ENCODE peak calls at places on chromosome 22, in six cellular contexts. One of them, this sample, is unnamed.

GRCh38 chr22:38353142-38353629 is 36.0 kb upstream of the CSNK1E start:
- DNase-seq in HTR-8/SVneo: peak
- DNase-seq in dorsolateral prefrontal cortex: peak
- DNase-seq in M059J: peak
- DNase-seq in AG09309: no peak
- DNase-seq in A673: peak
- DNase-seq in this sample: peak

GRCh38 chr22:50599816-50600454 is 658 bp upstream of the MAPK8IP2 start:
- DNase-seq in HTR-8/SVneo: peak
- DNase-seq in dorsolateral prefrontal cortex: no peak
- DNase-seq in M059J: no peak
- DNase-seq in AG09309: no peak
- DNase-seq in A673: peak
- DNase-seq in this sample: peak

GRCh38 chr22:17878970-17879369 is 104.7 kb upstream of the BID start:
- DNase-seq in HTR-8/SVneo: no peak
- DNase-seq in dorsolateral prefrontal cortex: no peak
- DNase-seq in M059J: no peak
- DNase-seq in AG09309: no peak
- DNase-seq in A673: no peak
- DNase-seq in this sample: no peak

GRCh38 chr22:39183991-39184585 is 31.6 kb upstream of the CBX7 start:
- DNase-seq in HTR-8/SVneo: peak
- DNase-seq in dorsolateral prefrontal cortex: no peak
- DNase-seq in M059J: no peak
- DNase-seq in AG09309: no peak
- DNase-seq in A673: peak
- DNase-seq in this sample: no peak

GRCh38 chr22:18078329-18079041 is 695 bp downstream of the PEX26 start:
- DNase-seq in HTR-8/SVneo: peak
- DNase-seq in dorsolateral prefrontal cortex: no peak
- DNase-seq in M059J: peak
- DNase-seq in AG09309: no peak
- DNase-seq in A673: peak
- DNase-seq in this sample: no peak

GRCh38 chr22:25359601-25360261 is 140.3 kb downstream of the CRYBB2 start:
- DNase-seq in HTR-8/SVneo: no peak
- DNase-seq in dorsolateral prefrontal cortex: no peak
- DNase-seq in M059J: no peak
- DNase-seq in AG09309: no peak
- DNase-seq in A673: no peak
- DNase-seq in this sample: no peak

GRCh38 chr22:45972091-45972867 is 4.7 kb downstream of the WNT7B start:
- DNase-seq in HTR-8/SVneo: no peak
- DNase-seq in dorsolateral prefrontal cortex: no peak
- DNase-seq in M059J: no peak
- DNase-seq in AG09309: no peak
- DNase-seq in A673: no peak
- DNase-seq in this sample: no peak

GRCh38 chr22:19661156-19661555 is 53.1 kb upstream of the SEPTIN5 start:
- DNase-seq in HTR-8/SVneo: no peak
- DNase-seq in dorsolateral prefrontal cortex: no peak
- DNase-seq in M059J: no peak
- DNase-seq in AG09309: no peak
- DNase-seq in A673: peak
- DNase-seq in this sample: no peak

GRCh38 chr22:38021201-38021600 is 36.0 kb upstream of the PICK1 start:
- DNase-seq in HTR-8/SVneo: no peak
- DNase-seq in dorsolateral prefrontal cortex: no peak
- DNase-seq in M059J: no peak
- DNase-seq in AG09309: no peak
- DNase-seq in A673: no peak
- DNase-seq in this sample: no peak

GRCh38 chr22:46339956-46340355 is 4.4 kb downstream of the TRMU start:
- DNase-seq in HTR-8/SVneo: no peak
- DNase-seq in dorsolateral prefrontal cortex: no peak
- DNase-seq in M059J: no peak
- DNase-seq in AG09309: no peak
- DNase-seq in A673: no peak
- DNase-seq in this sample: no peak

GRCh38 chr22:49310354-49310753 is 517.3 kb downstream of the BRD1 start:
- DNase-seq in HTR-8/SVneo: no peak
- DNase-seq in dorsolateral prefrontal cortex: no peak
- DNase-seq in M059J: no peak
- DNase-seq in AG09309: no peak
- DNase-seq in A673: no peak
- DNase-seq in this sample: no peak

GRCh38 chr22:24068717-24069116 is 57.6 kb downstream of the CABIN1 start:
- DNase-seq in HTR-8/SVneo: no peak
- DNase-seq in dorsolateral prefrontal cortex: no peak
- DNase-seq in M059J: no peak
- DNase-seq in AG09309: no peak
- DNase-seq in A673: no peak
- DNase-seq in this sample: no peak

GRCh38 chr22:47250995-47251765 is 488.7 kb downstream of the TBC1D22A start:
- DNase-seq in HTR-8/SVneo: no peak
- DNase-seq in dorsolateral prefrontal cortex: no peak
- DNase-seq in M059J: no peak
- DNase-seq in AG09309: no peak
- DNase-seq in A673: no peak
- DNase-seq in this sample: no peak

GRCh38 chr22:20922141-20922751 is 5.0 kb downstream of the CRKL start:
- DNase-seq in HTR-8/SVneo: no peak
- DNase-seq in dorsolateral prefrontal cortex: no peak
- DNase-seq in M059J: peak
- DNase-seq in AG09309: no peak
- DNase-seq in A673: no peak
- DNase-seq in this sample: peak

GRCh38 chr22:48677621-48678020 is 1150.1 kb downstream of the BRD1 start:
- DNase-seq in HTR-8/SVneo: no peak
- DNase-seq in dorsolateral prefrontal cortex: no peak
- DNase-seq in M059J: no peak
- DNase-seq in AG09309: no peak
- DNase-seq in A673: no peak
- DNase-seq in this sample: no peak

GRCh38 chr22:49962751-49963646 is 2.4 kb downstream of the PIM3 start:
- DNase-seq in HTR-8/SVneo: no peak
- DNase-seq in dorsolateral prefrontal cortex: no peak
- DNase-seq in M059J: no peak
- DNase-seq in AG09309: no peak
- DNase-seq in A673: no peak
- DNase-seq in this sample: no peak

GRCh38 chr22:47202819-47203553 is 440.5 kb downstream of the TBC1D22A start:
- DNase-seq in HTR-8/SVneo: no peak
- DNase-seq in dorsolateral prefrontal cortex: no peak
- DNase-seq in M059J: no peak
- DNase-seq in AG09309: no peak
- DNase-seq in A673: no peak
- DNase-seq in this sample: no peak

GRCh38 chr22:46237453-46238158 is 12.5 kb downstream of the CDPF1 start:
- DNase-seq in HTR-8/SVneo: no peak
- DNase-seq in dorsolateral prefrontal cortex: no peak
- DNase-seq in M059J: no peak
- DNase-seq in AG09309: no peak
- DNase-seq in A673: no peak
- DNase-seq in this sample: no peak

GRCh38 chr22:39306456-39307361 is 12.7 kb downstream of the RPL3 start:
- DNase-seq in HTR-8/SVneo: no peak
- DNase-seq in dorsolateral prefrontal cortex: no peak
- DNase-seq in M059J: peak
- DNase-seq in AG09309: no peak
- DNase-seq in A673: peak
- DNase-seq in this sample: peak

GRCh38 chr22:33837806-33838205 is 82.5 kb downstream of the LARGE1 start:
- DNase-seq in HTR-8/SVneo: no peak
- DNase-seq in dorsolateral prefrontal cortex: no peak
- DNase-seq in M059J: no peak
- DNase-seq in AG09309: no peak
- DNase-seq in A673: no peak
- DNase-seq in this sample: no peak

GRCh38 chr22:30878516-30879365 is 89.8 kb downstream of the MORC2 start:
- DNase-seq in HTR-8/SVneo: peak
- DNase-seq in dorsolateral prefrontal cortex: no peak
- DNase-seq in M059J: no peak
- DNase-seq in AG09309: no peak
- DNase-seq in A673: no peak
- DNase-seq in this sample: no peak

GRCh38 chr22:40334060-40334459 is 12.2 kb upstream of the ADSL start:
- DNase-seq in HTR-8/SVneo: no peak
- DNase-seq in dorsolateral prefrontal cortex: no peak
- DNase-seq in M059J: no peak
- DNase-seq in AG09309: no peak
- DNase-seq in A673: no peak
- DNase-seq in this sample: no peak

GRCh38 chr22:42754658-42755057 is 34.0 kb upstream of the A4GALT start:
- DNase-seq in HTR-8/SVneo: no peak
- DNase-seq in dorsolateral prefrontal cortex: no peak
- DNase-seq in M059J: peak
- DNase-seq in AG09309: no peak
- DNase-seq in A673: no peak
- DNase-seq in this sample: peak

GRCh38 chr22:28557184-28557583 is 122.5 kb downstream of the TTC28 start:
- DNase-seq in HTR-8/SVneo: no peak
- DNase-seq in dorsolateral prefrontal cortex: no peak
- DNase-seq in M059J: no peak
- DNase-seq in AG09309: no peak
- DNase-seq in A673: no peak
- DNase-seq in this sample: no peak

GRCh38 chr22:48888466-48889208 is 939.0 kb downstream of the BRD1 start:
- DNase-seq in HTR-8/SVneo: no peak
- DNase-seq in dorsolateral prefrontal cortex: peak
- DNase-seq in M059J: no peak
- DNase-seq in AG09309: no peak
- DNase-seq in A673: no peak
- DNase-seq in this sample: no peak

GRCh38 chr22:23248583-23248982 is 68.3 kb downstream of the BCR start:
- DNase-seq in HTR-8/SVneo: no peak
- DNase-seq in dorsolateral prefrontal cortex: no peak
- DNase-seq in M059J: peak
- DNase-seq in AG09309: no peak
- DNase-seq in A673: no peak
- DNase-seq in this sample: no peak

GRCh38 chr22:22534604-22535415 is 14.7 kb upstream of the ZNF280A start:
- DNase-seq in HTR-8/SVneo: no peak
- DNase-seq in dorsolateral prefrontal cortex: no peak
- DNase-seq in M059J: no peak
- DNase-seq in AG09309: no peak
- DNase-seq in A673: no peak
- DNase-seq in this sample: no peak

GRCh38 chr22:38490915-38491314 is 15.2 kb downstream of the DDX17 start:
- DNase-seq in HTR-8/SVneo: no peak
- DNase-seq in dorsolateral prefrontal cortex: peak
- DNase-seq in M059J: peak
- DNase-seq in AG09309: no peak
- DNase-seq in A673: no peak
- DNase-seq in this sample: no peak

GRCh38 chr22:39179841-39180335 is 27.4 kb upstream of the CBX7 start:
- DNase-seq in HTR-8/SVneo: no peak
- DNase-seq in dorsolateral prefrontal cortex: no peak
- DNase-seq in M059J: no peak
- DNase-seq in AG09309: no peak
- DNase-seq in A673: no peak
- DNase-seq in this sample: no peak

GRCh38 chr22:38504731-38505594 is 1.1 kb downstream of the DDX17 start:
- DNase-seq in HTR-8/SVneo: no peak
- DNase-seq in dorsolateral prefrontal cortex: no peak
- DNase-seq in M059J: peak
- DNase-seq in AG09309: no peak
- DNase-seq in A673: peak
- DNase-seq in this sample: peak

GRCh38 chr22:19943665-19944026 is 2.0 kb upstream of the TXNRD2 start:
- DNase-seq in HTR-8/SVneo: peak
- DNase-seq in dorsolateral prefrontal cortex: no peak
- DNase-seq in M059J: peak
- DNase-seq in AG09309: peak
- DNase-seq in A673: peak
- DNase-seq in this sample: no peak

GRCh38 chr22:21569459-21570161 is 2.1 kb downstream of the UBE2L3 start:
- DNase-seq in HTR-8/SVneo: no peak
- DNase-seq in dorsolateral prefrontal cortex: no peak
- DNase-seq in M059J: no peak
- DNase-seq in AG09309: no peak
- DNase-seq in A673: no peak
- DNase-seq in this sample: no peak

GRCh38 chr22:38104084-38104483 is 6.4 kb downstream of the BAIAP2L2 start:
- DNase-seq in HTR-8/SVneo: no peak
- DNase-seq in dorsolateral prefrontal cortex: no peak
- DNase-seq in M059J: no peak
- DNase-seq in AG09309: no peak
- DNase-seq in A673: no peak
- DNase-seq in this sample: no peak

GRCh38 chr22:41603873-41604332 is 14.3 kb upstream of the PMM1 start:
- DNase-seq in HTR-8/SVneo: no peak
- DNase-seq in dorsolateral prefrontal cortex: no peak
- DNase-seq in M059J: peak
- DNase-seq in AG09309: no peak
- DNase-seq in A673: no peak
- DNase-seq in this sample: no peak

GRCh38 chr22:32200752-32201151 is 4.1 kb downstream of the RFPL2 start:
- DNase-seq in HTR-8/SVneo: no peak
- DNase-seq in dorsolateral prefrontal cortex: no peak
- DNase-seq in M059J: no peak
- DNase-seq in AG09309: no peak
- DNase-seq in A673: no peak
- DNase-seq in this sample: no peak

GRCh38 chr22:19848298-19849224 is 6.1 kb downstream of the GNB1L start:
- DNase-seq in HTR-8/SVneo: peak
- DNase-seq in dorsolateral prefrontal cortex: no peak
- DNase-seq in M059J: peak
- DNase-seq in AG09309: no peak
- DNase-seq in A673: no peak
- DNase-seq in this sample: peak